ENCODE peak calls at places on chromosomes 5 and 9, in seven cellular contexts. One of them, this sample, is unnamed.

GRCh38 chr9:115058684-115059315 is 59.2 kb downstream of the TNC start:
- DNase-seq in pons: no peak
- DNase-seq in heart right ventricle: no peak
- DNase-seq in T-helper 22 cell: no peak
- DNase-seq in RPMI7951: peak
- DNase-seq in GM12865: no peak
- DNase-seq in hypothalamus: no peak
- DNase-seq in this sample: peak

GRCh38 chr5:135327429-135328127 is 71.5 kb downstream of the MACROH2A1 start:
- DNase-seq in pons: no peak
- DNase-seq in heart right ventricle: no peak
- DNase-seq in T-helper 22 cell: no peak
- DNase-seq in RPMI7951: no peak
- DNase-seq in GM12865: no peak
- DNase-seq in hypothalamus: no peak
- DNase-seq in this sample: no peak

GRCh38 chr9:12716823-12717222 is 23.6 kb downstream of the TYRP1 start:
- DNase-seq in pons: no peak
- DNase-seq in heart right ventricle: no peak
- DNase-seq in T-helper 22 cell: no peak
- DNase-seq in RPMI7951: no peak
- DNase-seq in GM12865: no peak
- DNase-seq in hypothalamus: no peak
- DNase-seq in this sample: no peak

GRCh38 chr5:61322738-61323429 is 9.2 kb upstream of the ZSWIM6 start:
- DNase-seq in pons: peak
- DNase-seq in heart right ventricle: no peak
- DNase-seq in T-helper 22 cell: no peak
- DNase-seq in RPMI7951: peak
- DNase-seq in GM12865: no peak
- DNase-seq in hypothalamus: no peak
- DNase-seq in this sample: peak

GRCh38 chr5:135243194-135244191 is 155.5 kb downstream of the MACROH2A1 start:
- DNase-seq in pons: no peak
- DNase-seq in heart right ventricle: peak
- DNase-seq in T-helper 22 cell: no peak
- DNase-seq in RPMI7951: no peak
- DNase-seq in GM12865: no peak
- DNase-seq in hypothalamus: no peak
- DNase-seq in this sample: peak

GRCh38 chr9:134915046-134915930 is 2.4 kb downstream of the FCN1 start:
- DNase-seq in pons: no peak
- DNase-seq in heart right ventricle: no peak
- DNase-seq in T-helper 22 cell: no peak
- DNase-seq in RPMI7951: no peak
- DNase-seq in GM12865: no peak
- DNase-seq in hypothalamus: no peak
- DNase-seq in this sample: no peak

GRCh38 chr9:126395439-126396212 is 69.0 kb downstream of the MVB12B start:
- DNase-seq in pons: peak
- DNase-seq in heart right ventricle: no peak
- DNase-seq in T-helper 22 cell: peak
- DNase-seq in RPMI7951: peak
- DNase-seq in GM12865: no peak
- DNase-seq in hypothalamus: no peak
- DNase-seq in this sample: peak

GRCh38 chr9:35604578-35605335 is at the start of gene TESK1:
- DNase-seq in pons: peak
- DNase-seq in heart right ventricle: peak
- DNase-seq in T-helper 22 cell: peak
- DNase-seq in RPMI7951: peak
- DNase-seq in GM12865: peak
- DNase-seq in hypothalamus: peak
- DNase-seq in this sample: peak

GRCh38 chr5:172592881-172593280 is 48.2 kb upstream of the NEURL1B start:
- DNase-seq in pons: no peak
- DNase-seq in heart right ventricle: no peak
- DNase-seq in T-helper 22 cell: no peak
- DNase-seq in RPMI7951: no peak
- DNase-seq in GM12865: no peak
- DNase-seq in hypothalamus: no peak
- DNase-seq in this sample: no peak

GRCh38 chr5:44844744-44845143 is 36.0 kb downstream of the MRPS30 start:
- DNase-seq in pons: no peak
- DNase-seq in heart right ventricle: no peak
- DNase-seq in T-helper 22 cell: no peak
- DNase-seq in RPMI7951: no peak
- DNase-seq in GM12865: no peak
- DNase-seq in hypothalamus: no peak
- DNase-seq in this sample: no peak

GRCh38 chr5:62460578-62460983 is 48.0 kb downstream of the IPO11 start:
- DNase-seq in pons: peak
- DNase-seq in heart right ventricle: no peak
- DNase-seq in T-helper 22 cell: no peak
- DNase-seq in RPMI7951: peak
- DNase-seq in GM12865: peak
- DNase-seq in hypothalamus: no peak
- DNase-seq in this sample: peak

GRCh38 chr5:58635416-58635815 is 52.5 kb downstream of the RAB3C start:
- DNase-seq in pons: no peak
- DNase-seq in heart right ventricle: no peak
- DNase-seq in T-helper 22 cell: no peak
- DNase-seq in RPMI7951: no peak
- DNase-seq in GM12865: no peak
- DNase-seq in hypothalamus: no peak
- DNase-seq in this sample: no peak

This sample was measured in mesenchymal stem cell.